ENCODE peak calls at places on chromosomes 13 and 19, in four cellular contexts. One of them, this sample, is unnamed.

GRCh38 chr13:84400711-84401110 is 518.4 kb upstream of the SLITRK1 start:
- DNase-seq in IMR-90: peak
- DNase-seq in H9: no peak
- DNase-seq in H1: no peak
- DNase-seq in this sample: no peak

GRCh38 chr13:92802776-92803175 is 423.8 kb upstream of the GPC6 start:
- DNase-seq in H9: no peak
- DNase-seq in H1: no peak
- DNase-seq in IMR-90: no peak
- DNase-seq in this sample: no peak

GRCh38 chr19:45863335-45863839 is 440 bp upstream of the SYMPK start:
- DNase-seq in H9: no peak
- DNase-seq in H1: no peak
- DNase-seq in IMR-90: no peak
- DNase-seq in this sample: no peak

GRCh38 chr19:29269641-29270040 is 56.7 kb upstream of the UQCRFS1 start:
- DNase-seq in H9: peak
- DNase-seq in H1: no peak
- DNase-seq in IMR-90: no peak
- DNase-seq in this sample: no peak

GRCh38 chr13:44373247-44373600 is 400 bp upstream of the SERP2 start:
- DNase-seq in IMR-90: no peak
- DNase-seq in H9: no peak
- DNase-seq in H1: peak
- DNase-seq in this sample: no peak

GRCh38 chr19:47296036-47296435 is 13.6 kb upstream of the C5AR1 start:
- DNase-seq in H9: peak
- DNase-seq in IMR-90: peak
- DNase-seq in H1: peak
- DNase-seq in this sample: peak

GRCh38 chr19:15289673-15290072 is 42.7 kb downstream of the BRD4 start:
- DNase-seq in H9: no peak
- DNase-seq in IMR-90: no peak
- DNase-seq in H1: no peak
- DNase-seq in this sample: no peak

GRCh38 chr19:45601524-45602522 is at the start of gene GPR4:
- DNase-seq in H9: peak
- DNase-seq in H1: peak
- DNase-seq in IMR-90: no peak
- DNase-seq in this sample: peak

GRCh38 chr13:111912991-111913781 is 153.8 kb upstream of the SOX1 start:
- DNase-seq in IMR-90: no peak
- DNase-seq in H9: peak
- DNase-seq in H1: peak
- DNase-seq in this sample: no peak

GRCh38 chr19:4775627-4776152 is 15.8 kb upstream of the FEM1A start:
- DNase-seq in IMR-90: no peak
- DNase-seq in H9: no peak
- DNase-seq in H1: no peak
- DNase-seq in this sample: no peak

GRCh38 chr13:94433055-94433947 is 46.2 kb downstream of the DCT start:
- DNase-seq in H1: peak
- DNase-seq in H9: peak
- DNase-seq in IMR-90: no peak
- DNase-seq in this sample: peak

GRCh38 chr19:13764101-13764807 is at the start of gene MRI1:
- DNase-seq in H9: peak
- DNase-seq in IMR-90: peak
- DNase-seq in H1: peak
- DNase-seq in this sample: peak

GRCh38 chr13:66689037-66689619 is 541.0 kb downstream of the PCDH9 start:
- DNase-seq in H1: no peak
- DNase-seq in H9: no peak
- DNase-seq in IMR-90: no peak
- DNase-seq in this sample: peak

GRCh38 chr13:40484101-40484800 is 182.2 kb downstream of the FOXO1 start:
- DNase-seq in H1: no peak
- DNase-seq in IMR-90: no peak
- DNase-seq in H9: no peak
- DNase-seq in this sample: no peak

GRCh38 chr19:58181902-58182576 is 822 bp upstream of the ZNF274 start:
- DNase-seq in H9: peak
- DNase-seq in IMR-90: no peak
- DNase-seq in H1: peak
- DNase-seq in this sample: peak

GRCh38 chr19:51142119-51142518 is at the start of gene SIGLEC7:
- DNase-seq in IMR-90: no peak
- DNase-seq in H1: no peak
- DNase-seq in H9: no peak
- DNase-seq in this sample: no peak

GRCh38 chr13:40637644-40638043 is 28.8 kb downstream of the FOXO1 start:
- DNase-seq in IMR-90: no peak
- DNase-seq in H1: no peak
- DNase-seq in H9: no peak
- DNase-seq in this sample: no peak

GRCh38 chr13:112179995-112180394 is 113.0 kb downstream of the SOX1 start:
- DNase-seq in H1: no peak
- DNase-seq in H9: no peak
- DNase-seq in IMR-90: no peak
- DNase-seq in this sample: no peak

GRCh38 chr19:10742494-10742893 is 24.6 kb downstream of the DNM2 start:
- DNase-seq in H1: no peak
- DNase-seq in H9: no peak
- DNase-seq in IMR-90: no peak
- DNase-seq in this sample: no peak

GRCh38 chr13:66794340-66795031 is 435.6 kb downstream of the PCDH9 start:
- DNase-seq in H9: no peak
- DNase-seq in H1: no peak
- DNase-seq in IMR-90: no peak
- DNase-seq in this sample: no peak

GRCh38 chr19:6086081-6086858 is 24.0 kb downstream of the RFX2 start:
- DNase-seq in H1: no peak
- DNase-seq in H9: no peak
- DNase-seq in IMR-90: peak
- DNase-seq in this sample: no peak
- H3K56ac ChIP-seq in H1: no peak
- H3K56ac ChIP-seq in H9: no peak
- H3K56ac ChIP-seq in IMR-90: no peak
- H3K56ac ChIP-seq in this sample: no peak

GRCh38 chr19:18851673-18852325 is 20.0 kb downstream of the UPF1 start:
- DNase-seq in H1: no peak
- DNase-seq in IMR-90: no peak
- DNase-seq in H9: no peak
- DNase-seq in this sample: no peak
- H3K23ac ChIP-seq in H1: no peak
- H3K23ac ChIP-seq in IMR-90: no peak
- H3K23ac ChIP-seq in H9: no peak
- H3K23ac ChIP-seq in this sample: no peak

DNA sequence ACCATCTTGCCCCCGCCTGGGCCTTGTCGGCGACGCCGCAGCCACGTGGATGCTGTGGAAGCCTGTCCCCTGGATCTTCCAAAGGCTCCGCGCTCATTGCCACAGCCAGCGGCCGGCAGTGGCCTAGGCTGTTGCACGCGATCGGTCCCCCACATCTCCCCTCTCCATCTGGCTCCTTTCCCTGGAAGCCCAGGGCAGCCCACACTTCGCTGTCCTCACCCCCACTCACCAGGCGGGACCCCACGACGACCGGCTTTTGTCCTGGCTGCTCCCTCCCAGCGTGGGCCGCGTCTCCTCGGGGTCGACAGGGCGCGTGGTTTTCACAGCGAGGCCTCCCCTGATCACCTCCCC is 599 bp upstream of the TEX30 start:
- DNase-seq in IMR-90: no peak
- DNase-seq in H1: no peak
- DNase-seq in H9: no peak
- DNase-seq in this sample: no peak
- H3K4ac ChIP-seq in IMR-90: peak
- H3K4ac ChIP-seq in H1: no peak
- H3K4ac ChIP-seq in H9: no peak
- H3K4ac ChIP-seq in this sample: no peak

DNA sequence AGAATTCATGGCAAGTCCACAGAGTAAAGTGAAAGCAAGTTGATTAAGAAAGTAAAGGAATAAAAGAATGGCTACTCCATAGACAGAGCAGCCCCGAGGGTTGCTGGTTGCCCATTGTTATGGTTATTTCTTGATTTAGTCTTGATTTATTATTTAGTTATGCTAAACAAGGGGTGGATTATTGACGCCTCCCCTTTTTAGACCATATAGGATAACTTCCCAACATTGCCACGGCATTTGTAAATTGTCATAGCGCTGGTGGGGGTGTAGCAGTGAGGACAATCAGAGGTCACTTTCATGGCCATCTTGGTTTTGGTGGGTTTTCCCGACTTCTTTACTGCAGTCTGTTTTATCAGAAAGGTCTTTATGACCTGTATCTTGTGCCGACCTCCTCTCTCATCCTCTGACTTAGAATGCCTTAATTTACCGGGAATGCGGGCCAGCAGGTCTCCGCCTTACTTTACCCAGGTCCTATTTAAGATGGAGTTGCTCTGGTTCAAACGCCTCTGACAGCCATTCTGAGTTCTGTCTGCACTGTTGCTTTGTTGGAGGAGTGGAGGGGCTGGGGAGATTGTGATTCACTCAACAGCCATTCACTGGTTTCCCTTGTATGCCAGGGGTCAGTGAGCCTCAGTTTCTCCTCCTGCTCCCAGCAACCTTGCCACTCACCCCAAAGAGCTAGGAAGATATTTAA is 27.6 kb downstream of the HPN start:
- DNase-seq in H1: no peak
- DNase-seq in H9: no peak
- DNase-seq in IMR-90: no peak
- DNase-seq in this sample: no peak
- H3K56ac ChIP-seq in H1: peak
- H3K56ac ChIP-seq in H9: no peak
- H3K56ac ChIP-seq in IMR-90: no peak
- H3K56ac ChIP-seq in this sample: peak

DNA sequence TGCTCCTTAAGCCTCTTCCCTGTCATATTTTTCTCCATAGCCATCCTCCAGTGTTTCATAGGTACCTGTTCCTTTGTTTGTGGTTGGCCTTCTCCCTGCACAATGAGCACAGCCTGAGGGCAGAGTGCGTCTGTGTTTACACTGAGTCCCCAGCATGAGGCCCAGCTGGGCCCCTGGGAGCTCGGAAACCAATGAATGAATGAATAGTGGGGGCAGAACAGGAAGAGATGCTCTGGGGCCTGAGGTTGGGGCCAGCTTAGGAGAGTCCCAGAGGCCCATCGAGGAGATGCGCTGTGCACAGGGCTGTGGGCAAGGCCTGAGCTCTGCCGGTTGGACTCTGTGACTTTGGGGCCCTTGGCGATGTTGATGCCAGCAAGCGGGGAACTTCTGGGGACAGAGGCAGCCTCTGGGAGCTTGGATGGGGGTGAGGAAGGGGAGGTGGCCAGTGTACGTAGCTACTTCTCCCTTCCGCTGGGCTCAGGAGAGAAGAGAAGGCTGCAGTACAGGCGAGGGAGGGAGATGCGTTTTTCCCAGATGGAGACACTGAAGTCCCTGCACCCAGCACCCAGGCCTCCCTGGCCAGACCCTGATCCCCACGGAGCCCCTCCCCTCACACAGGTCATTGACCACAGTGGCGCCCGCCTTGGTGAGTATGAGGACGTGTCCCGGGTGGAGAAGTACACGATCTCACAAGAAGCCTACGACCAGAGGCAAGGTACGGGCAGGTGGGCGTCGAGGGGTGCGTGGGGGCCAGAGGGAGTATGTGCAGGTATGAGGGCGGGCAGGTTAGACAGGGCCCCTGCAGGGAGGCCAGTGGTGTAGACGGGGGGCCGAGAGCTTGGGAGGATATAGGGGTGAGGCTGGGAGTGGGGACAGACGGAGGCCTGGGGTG is 5.1 kb downstream of the TBCB start:
- DNase-seq in H9: no peak
- DNase-seq in H1: no peak
- DNase-seq in IMR-90: no peak
- DNase-seq in this sample: no peak
- H3K23ac ChIP-seq in H9: no peak
- H3K23ac ChIP-seq in H1: no peak
- H3K23ac ChIP-seq in IMR-90: no peak
- H3K23ac ChIP-seq in this sample: no peak

GRCh38 chr13:21010621-21011020 is 50.8 kb downstream of the LATS2 start:
- DNase-seq in IMR-90: peak
- DNase-seq in H9: peak
- DNase-seq in H1: no peak
- DNase-seq in this sample: peak
- H3K4ac ChIP-seq in IMR-90: peak
- H3K4ac ChIP-seq in H9: no peak
- H3K4ac ChIP-seq in H1: no peak
- H3K4ac ChIP-seq in this sample: no peak

This sample was measured in mesendoderm.